ENCODE peak calls at places on chromosomes 3 and 15, in eight cellular contexts. Q, G, X, N, F, B, M and K are unnamed samples.

GRCh38 chr15:61116830-61117229 is 112.3 kb downstream of the RORA start:
- DNase-seq in Q (no peak), G (no peak), X (no peak), N (no peak), F (no peak), B (peak), M (no peak), K (no peak)

GRCh38 chr15:35054380-35054779 is 30.7 kb downstream of the NANOGP8 start:
- DNase-seq in Q (no peak), G (no peak), X (no peak), N (no peak), F (no peak), B (no peak), M (no peak), K (no peak)

GRCh38 chr3:159144891-159145290 is 343.0 kb downstream of the MFSD1 start:
- DNase-seq in Q (no peak), G (no peak), X (no peak), N (no peak), F (no peak), B (no peak), M (no peak), K (no peak)

GRCh38 chr15:95284933-95285401 is 1045.5 kb upstream of the NR2F2 start:
- DNase-seq in Q (no peak), G (no peak), X (no peak), N (peak), F (no peak), B (no peak), M (no peak), K (no peak)

GRCh38 chr3:157113832-157114505 is 46.0 kb downstream of the CCNL1 start:
- DNase-seq in Q (no peak), G (no peak), X (no peak), N (no peak), F (no peak), B (no peak), M (no peak), K (no peak)

GRCh38 chr3:118781879-118782278 is 252.8 kb downstream of the IGSF11 start:
- DNase-seq in Q (no peak), G (no peak), X (no peak), N (no peak), F (no peak), B (no peak), M (no peak), K (no peak)

GRCh38 chr3:136544532-136544931 is 207.6 kb downstream of the STAG1 start:
- DNase-seq in Q (no peak), G (no peak), X (no peak), N (no peak), F (no peak), B (no peak), M (no peak), K (no peak)

GRCh38 chr3:136042608-136043221 is 77.2 kb downstream of the PPP2R3A start:
- DNase-seq in Q (no peak), G (no peak), X (no peak), N (peak), F (peak), B (peak), M (no peak), K (no peak)

GRCh38 chr3:135020181-135020580 is 225.1 kb downstream of the EPHB1 start:
- DNase-seq in Q (no peak), G (no peak), X (no peak), N (no peak), F (no peak), B (no peak), M (no peak), K (no peak)

GRCh38 chr15:27495963-27496459 is 525.0 kb downstream of the GABRG3 start:
- DNase-seq in Q (no peak), G (no peak), X (no peak), N (no peak), F (no peak), B (no peak), M (no peak), K (no peak)

GRCh38 chr3:6799264-6799915 is 61.5 kb upstream of the GRM7 start:
- DNase-seq in Q (no peak), G (no peak), X (no peak), N (peak), F (peak), B (no peak), M (peak), K (no peak)

GRCh38 chr3:128068156-128068620 is 16.0 kb downstream of the SEC61A1 start:
- DNase-seq in Q (peak), G (no peak), X (no peak), N (peak), F (peak), B (peak), M (peak), K (no peak)

GRCh38 chr3:152209060-152209459 is 59.7 kb upstream of the MBNL1 start:
- DNase-seq in Q (no peak), G (no peak), X (no peak), N (no peak), F (no peak), B (no peak), M (no peak), K (no peak)